ENCODE peak calls at places on chromosome 7, in nine cellular contexts. O is IMR-90; N is HepG2; W is AG04450; Q is CD4-positive, alpha-beta memory T cell; I is adrenal gland; T is body of pancreas; A is tibial artery; K is GM23248. P is an unnamed sample.
A peak's percentile ranks its signal among the peaks of the same experiment; 100 is the strongest.

GRCh38 chr7:120114626-120115025 is 158.3 kb upstream of the KCND2 start:
- DNase-seq in W (no peak), K (no peak), I (peak; percentile 37), O (no peak), A (no peak), Q (no peak), T (no peak), N (no peak), P (no peak)

GRCh38 chr7:98051118-98051744 is 55.4 kb upstream of the LMTK2 start:
- DNase-seq in K (no peak), I (no peak), Q (peak; percentile 45), A (no peak), T (peak; percentile 31), W (no peak), O (no peak), N (peak; percentile 10), P (no peak)

GRCh38 chr7:41028591-41028990 is 674.3 kb downstream of the INHBA start:
- DNase-seq in W (no peak), I (no peak), K (peak; percentile 54), A (no peak), Q (no peak), N (no peak), O (no peak), T (no peak), P (no peak)

GRCh38 chr7:71982847-71983246 is 429.3 kb downstream of the CALN1 start:
- DNase-seq in K (no peak), T (no peak), N (no peak), O (no peak), W (no peak), I (no peak), A (no peak), Q (no peak), P (no peak)

GRCh38 chr7:42493436-42494198 is 256.6 kb upstream of the GLI3 start:
- DNase-seq in O (peak; percentile 76), I (peak; percentile 77), N (no peak), W (peak; percentile 55), Q (no peak), A (peak; percentile 86), K (peak; percentile 96), T (peak; percentile 63), P (peak; percentile 80)

GRCh38 chr7:151708610-151709009 is 168.3 kb downstream of the PRKAG2 start:
- DNase-seq in O (no peak), A (no peak), W (no peak), T (no peak), Q (no peak), K (no peak), N (no peak), I (no peak), P (no peak)

GRCh38 chr7:54712777-54713176 is 46.2 kb downstream of the SEC61G start:
- DNase-seq in Q (no peak), W (no peak), O (no peak), A (no peak), K (no peak), N (no peak), T (no peak), I (no peak), P (no peak)

GRCh38 chr7:50207682-50208255 is 96.7 kb upstream of the IKZF1 start:
- DNase-seq in K (no peak), A (no peak), N (no peak), T (no peak), I (no peak), O (no peak), Q (no peak), W (no peak), P (no peak)

GRCh38 chr7:14395860-14396259 is 406.4 kb upstream of the ETV1 start:
- DNase-seq in T (no peak), K (no peak), A (no peak), O (no peak), N (no peak), I (no peak), W (no peak), Q (no peak), P (no peak)

GRCh38 chr7:149081914-149082313 is 8.6 kb downstream of the ZNF786 start:
- DNase-seq in N (no peak), I (no peak), W (no peak), O (no peak), Q (no peak), A (peak; percentile 16), T (no peak), K (no peak), P (no peak)

DNA sequence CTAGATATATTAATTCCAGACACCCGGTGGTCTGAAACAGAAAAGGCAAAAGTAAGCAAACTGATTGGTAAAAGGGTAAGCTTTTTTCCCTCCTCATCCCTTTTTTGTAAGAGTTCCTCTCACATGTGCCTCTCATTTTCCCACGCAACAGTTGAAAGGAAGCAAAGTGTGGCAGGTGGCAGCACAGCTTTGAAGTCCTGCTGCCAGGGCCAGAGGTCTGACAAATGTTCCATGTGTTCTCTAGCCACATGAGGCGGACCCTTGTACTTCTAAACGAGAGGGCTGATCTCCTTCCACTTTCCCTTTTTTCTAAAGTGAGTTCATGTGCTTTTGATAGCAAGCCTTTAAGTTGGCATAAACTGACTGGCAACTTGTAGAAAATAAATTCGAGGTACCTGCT is 217.5 kb downstream of the POLR1F start:
- DNase-seq in O (no peak), A (no peak), T (no peak), Q (no peak), N (no peak), K (no peak), I (no peak), W (no peak), P (no peak)
- H3K27ac ChIP-seq in O (no peak overlapping the region), A (no peak overlapping the region), T (no peak overlapping the region), Q (no peak overlapping the region), N (no peak overlapping the region), K (no peak overlapping the region), I (no peak overlapping the region), W (no peak overlapping the region), P (no peak overlapping the region)

GRCh38 chr7:4699897-4700296 is 17.8 kb downstream of the FOXK1 start:
- DNase-seq in O (no peak), W (no peak), Q (no peak), A (no peak), I (no peak), K (no peak), N (no peak), T (no peak), P (no peak)
- H3K27ac ChIP-seq in O (no peak overlapping the region), W (no peak overlapping the region), Q (no peak overlapping the region), A (peak overlapping the region; percentile 88), I (peak overlapping the region; percentile 87), K (peak overlapping the region; percentile 76), N (no peak overlapping the region), T (no peak overlapping the region), P (no peak overlapping the region)

DNA sequence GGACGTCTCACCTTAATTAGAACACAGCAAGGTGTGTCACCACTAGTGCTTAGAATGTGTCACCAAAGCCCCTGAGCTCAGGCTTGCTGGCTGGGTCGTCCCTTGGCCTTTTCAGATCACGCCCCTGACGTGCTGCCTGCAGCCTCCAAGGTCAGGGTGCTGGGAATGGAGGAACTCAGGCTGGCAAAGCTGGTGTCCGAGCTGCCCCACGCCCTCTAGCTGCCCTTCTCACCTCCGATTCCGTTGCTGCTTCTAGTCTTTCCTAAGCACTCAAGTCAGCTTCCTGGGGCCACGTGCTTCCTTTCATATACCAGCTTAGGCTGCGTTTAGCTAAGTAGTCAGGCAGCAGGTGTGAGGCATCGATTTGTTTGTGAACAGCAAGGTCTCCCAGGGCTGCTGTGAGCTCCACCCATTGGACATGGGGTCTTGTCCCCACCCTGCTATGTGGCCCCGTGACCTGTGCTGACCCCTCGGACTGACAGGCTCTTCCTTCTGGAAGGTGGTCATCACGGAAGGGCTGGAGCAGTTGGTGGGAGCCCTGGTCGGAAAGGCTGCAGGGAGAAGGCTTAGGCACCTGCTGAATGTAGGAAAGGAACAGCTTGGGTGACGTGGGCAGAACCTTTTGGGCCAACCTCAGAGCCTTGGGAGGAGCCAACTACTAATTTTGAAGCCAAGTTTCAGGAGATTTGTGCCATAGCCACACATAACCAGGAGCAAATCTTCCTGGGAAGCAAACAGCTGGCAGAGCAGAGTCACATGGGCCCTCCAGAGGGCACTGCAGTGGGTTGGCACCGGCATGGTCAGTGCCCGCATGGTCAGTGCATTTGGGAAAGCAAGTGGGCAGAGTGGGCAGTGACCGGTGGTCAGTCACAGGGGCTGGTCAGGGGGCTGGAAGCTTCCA is 28.8 kb downstream of the VIPR2 start:
- DNase-seq in K (no peak), O (no peak), N (no peak), T (peak; percentile 95), I (no peak), Q (no peak), W (no peak), A (peak; percentile 67), P (no peak)
- H3K27ac ChIP-seq in K (no peak overlapping the region), O (no peak overlapping the region), N (no peak overlapping the region), T (peak overlapping the region; percentile 89), I (no peak overlapping the region), Q (no peak overlapping the region), W (no peak overlapping the region), A (peak overlapping the region; percentile 44), P (no peak overlapping the region)

DNA sequence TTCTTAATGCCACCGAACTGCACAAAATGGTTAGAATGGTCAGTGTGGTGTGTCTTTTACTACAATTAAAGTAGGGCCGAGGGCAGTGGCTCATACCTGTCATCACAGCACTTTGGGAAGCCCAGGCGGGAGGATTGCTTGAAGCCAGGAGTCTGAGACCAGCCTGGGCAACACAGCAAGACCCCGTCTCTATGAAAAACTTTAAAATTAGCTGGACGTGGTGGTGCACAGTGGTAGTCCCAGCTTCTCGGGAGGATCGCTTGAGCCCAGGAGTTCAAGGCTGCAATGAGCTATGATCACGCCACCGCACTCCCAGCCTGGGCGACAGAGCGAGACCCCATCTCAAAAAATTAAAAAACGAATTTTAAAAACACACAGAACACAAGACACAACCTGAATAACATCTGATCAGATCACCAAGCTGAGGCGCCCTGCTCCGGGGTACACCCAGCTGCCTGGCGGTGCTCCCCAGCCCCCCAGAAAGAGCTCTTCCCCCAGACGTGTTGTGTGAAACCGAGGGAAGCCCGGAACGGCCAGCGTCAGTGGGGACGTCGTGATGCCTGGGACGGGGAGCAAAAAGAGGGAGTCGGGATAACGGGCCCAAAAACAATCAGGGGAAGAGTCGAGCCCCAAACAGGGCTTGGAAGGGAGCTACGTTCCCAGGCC is 80.6 kb upstream of the PDGFA start:
- DNase-seq in I (peak; percentile 6), Q (no peak), A (peak; percentile 67), O (no peak), N (no peak), K (no peak), T (no peak), W (no peak), P (no peak)
- H3K27ac ChIP-seq in I (no peak overlapping the region), Q (peak overlapping the region; percentile 98), A (peak overlapping the region; percentile 89), O (no peak overlapping the region), N (no peak overlapping the region), K (no peak overlapping the region), T (no peak overlapping the region), W (no peak overlapping the region), P (no peak overlapping the region)

GRCh38 chr7:91357379-91357778 is 93.1 kb downstream of the FZD1 start:
- DNase-seq in T (no peak), A (no peak), N (no peak), I (no peak), O (no peak), K (peak; percentile 16), W (no peak), Q (no peak), P (no peak)
- H3K27ac ChIP-seq in T (no peak overlapping the region), A (no peak overlapping the region), N (no peak overlapping the region), I (no peak overlapping the region), O (no peak overlapping the region), K (no peak overlapping the region), W (no peak overlapping the region), Q (no peak overlapping the region), P (no peak overlapping the region)